ENCODE peak calls at places on chromosomes 7 and 10, in six cellular contexts. E is activated CD8-positive, alpha-beta T cell treated with anti-CD3 and anti-CD28 coated beads for 36 hours; D is activated T-cell treated with anti-CD3 and anti-CD28 coated beads, Interleukin-2, amount 50 U/mL, for 72 hours; J is right cardiac atrium; H is A549; O is natural killer cell. M is an unnamed sample.

GRCh38 chr7:117111532-117111931 is 158.2 kb downstream of the ST7 start:
- ATAC-seq in D (no peak), J (peak), O (no peak), E (no peak), H (no peak), M (no peak)

GRCh38 chr10:104309980-104310978 is 28.0 kb downstream of the ITPRIP start:
- ATAC-seq in J (peak), D (no peak), H (no peak), O (no peak), E (no peak), M (no peak)

GRCh38 chr7:99135938-99136337 is 8.0 kb downstream of the SMURF1 start:
- ATAC-seq in H (no peak), D (no peak), J (no peak), E (no peak), O (no peak), M (no peak)

GRCh38 chr7:105154084-105154483 is 140.1 kb downstream of the KMT2E start:
- ATAC-seq in E (no peak), J (no peak), D (no peak), H (no peak), O (no peak), M (no peak)

GRCh38 chr7:51066405-51066882 is 250.2 kb downstream of the COBL start:
- ATAC-seq in J (no peak), O (no peak), H (no peak), E (no peak), D (no peak), M (no peak)

GRCh38 chr7:92847305-92847704 is 10.9 kb upstream of the CDK6 start:
- ATAC-seq in J (no peak), D (peak), H (no peak), E (peak), O (no peak), M (no peak)

GRCh38 chr7:73992104-73992562 is 35.8 kb upstream of the ELN start:
- ATAC-seq in H (no peak), O (no peak), D (no peak), J (peak), E (no peak), M (no peak)

GRCh38 chr10:11782793-11783557 is 40.2 kb upstream of the PROSER2 start:
- ATAC-seq in J (peak), O (peak), E (peak), D (peak), H (peak), M (no peak)

GRCh38 chr7:53101026-53101425 is 65.6 kb downstream of the POM121L12 start:
- ATAC-seq in J (no peak), O (no peak), H (no peak), E (no peak), D (no peak), M (no peak)

GRCh38 chr10:85548038-85548437 is 818.6 kb downstream of the GRID1 start:
- ATAC-seq in O (no peak), H (peak), J (peak), E (no peak), D (no peak), M (peak)

GRCh38 chr10:4280481-4281206 is 495.6 kb upstream of the KLF6 start:
- ATAC-seq in D (no peak), E (no peak), J (no peak), O (no peak), H (no peak), M (no peak)

M was measured in stimulated activated memory B cell treated with anti-CD40 and anti-IgM and Interleukin-4, amounts not matched to agents 10 μg/mL and 1 μg/mL and 100 μg/mL, for 72 hours.